ENCODE peak calls at places on chromosomes 16 and 17, in eight cellular contexts. T, F, A, I, S, Z, W and G are unnamed samples.
A peak's percentile ranks its signal among the peaks of the same experiment; 100 is the strongest.

GRCh38 chr16:75065149-75065807 is 51.3 kb downstream of the LDHD start:
- DNase-seq in T (no peak), F (no peak), A (no peak), I (no peak), S (no peak), Z (peak; percentile 22), W (no peak), G (peak; percentile 50)

GRCh38 chr17:69857412-69857835 is 217.6 kb upstream of the KCNJ16 start:
- DNase-seq in T (peak; percentile 25), F (peak; percentile 93), A (no peak), I (peak; percentile 17), S (no peak), Z (no peak), W (no peak), G (peak; percentile 54)

GRCh38 chr16:23432176-23433128 is 20.5 kb downstream of the COG7 start:
- DNase-seq in T (no peak), F (peak; percentile 10), A (no peak), I (no peak), S (no peak), Z (no peak), W (no peak), G (peak; percentile 30)

GRCh38 chr17:19973146-19973545 is 4.5 kb downstream of the AKAP10 start:
- DNase-seq in T (no peak), F (no peak), A (no peak), I (no peak), S (no peak), Z (no peak), W (no peak), G (no peak)

GRCh38 chr17:8941520-8941919 is 24.0 kb downstream of the PIK3R5 start:
- DNase-seq in T (no peak), F (no peak), A (no peak), I (no peak), S (no peak), Z (no peak), W (peak; percentile 27), G (no peak)

GRCh38 chr16:68792465-68793324 is 50.6 kb upstream of the TANGO6 start:
- DNase-seq in T (peak; percentile 45), F (peak; percentile 44), A (no peak), I (no peak), S (peak; percentile 14), Z (no peak), W (no peak), G (peak; percentile 46)

GRCh38 chr17:44266402-44267164 is 1.4 kb downstream of the SLC4A1 start:
- DNase-seq in T (no peak), F (no peak), A (peak; percentile 46), I (no peak), S (no peak), Z (no peak), W (no peak), G (no peak)

GRCh38 chr17:62562656-62563055 is 64.8 kb upstream of the MRC2 start:
- DNase-seq in T (peak; percentile 45), F (peak; percentile 79), A (no peak), I (no peak), S (no peak), Z (no peak), W (no peak), G (peak; percentile 62)